ENCODE peak calls at places on chromosome 19, in five cellular contexts. X is neuronal stem cell, C is IMR-90, A is H1, P is mesendoderm. V is an unnamed sample.
A peak's percentile ranks its signal among the peaks of the same experiment; 100 is the strongest.

GRCh38 chr19:6326815-6327214 is 6.6 kb downstream of the ACER1 start:
- DNase-seq in X (no peak), C (no peak), A (no peak), P (no peak), V (no peak)

GRCh38 chr19:38977445-38978314 is 2.1 kb upstream of the FBXO17 start:
- DNase-seq in X (no peak), C (peak; percentile 50), A (no peak), P (no peak), V (peak; percentile 67)

GRCh38 chr19:11445141-11445540 is 9.7 kb downstream of the PRKCSH start:
- DNase-seq in X (no peak), C (no peak), A (no peak), P (no peak), V (no peak)

GRCh38 chr19:3284759-3285646 is 60.5 kb downstream of the CELF5 start:
- DNase-seq in X (peak; percentile 96), C (peak; percentile 37), A (peak; percentile 100), P (peak; percentile 96), V (peak; percentile 76)

GRCh38 chr19:5683177-5683886 is 2.5 kb downstream of the HSD11B1L start:
- DNase-seq in X (no peak), C (no peak), A (no peak), P (no peak), V (no peak)

GRCh38 chr19:42433503-42434260 is 6.5 kb upstream of the LIPE start:
- DNase-seq in X (peak; percentile 78), C (peak; percentile 14), A (peak; percentile 90), P (peak; percentile 82), V (peak; percentile 50)

GRCh38 chr19:53004242-53004641 is 9.5 kb upstream of the ERVV-1 start:
- DNase-seq in X (no peak), C (no peak), A (no peak), P (peak; percentile 30), V (no peak)

GRCh38 chr19:55614711-55615552 is 9.4 kb downstream of the ZNF784 start:
- DNase-seq in X (no peak), C (no peak), A (no peak), P (no peak), V (no peak)

GRCh38 chr19:13441810-13442512 is 64.3 kb downstream of the CACNA1A start:
- DNase-seq in X (peak; percentile 79), C (peak; percentile 51), A (peak; percentile 85), P (peak; percentile 78), V (peak; percentile 8)

GRCh38 chr19:53865918-53866696 is 1.6 kb upstream of the MYADM start:
- DNase-seq in X (peak; percentile 79), C (peak; percentile 39), A (peak; percentile 83), P (peak; percentile 86), V (peak; percentile 79)

GRCh38 chr19:2251577-2252480 is 2.7 kb downstream of the AMH start:
- DNase-seq in X (no peak), C (no peak), A (peak; percentile 65), P (no peak), V (no peak)

GRCh38 chr19:4970558-4971423 is 1.9 kb downstream of the KDM4B start:
- DNase-seq in X (peak; percentile 21), C (no peak), A (no peak), P (peak; percentile 33), V (peak; percentile 71)

GRCh38 chr19:8144273-8144672 is 5.1 kb downstream of the FBN3 start:
- DNase-seq in X (no peak), C (no peak), A (no peak), P (no peak), V (no peak)

GRCh38 chr19:29446331-29446730 is 79.5 kb upstream of the VSTM2B start:
- DNase-seq in X (no peak), C (no peak), A (peak; percentile 13), P (no peak), V (no peak)

GRCh38 chr19:45823182-45823581 is 8.1 kb upstream of the RSPH6A start:
- DNase-seq in X (no peak), C (no peak), A (no peak), P (no peak), V (no peak)

GRCh38 chr19:45825917-45826893 is 11.1 kb upstream of the RSPH6A start:
- DNase-seq in X (no peak), C (no peak), A (no peak), P (no peak), V (no peak)

GRCh38 chr19:45825263-45825605 is 10.1 kb upstream of the RSPH6A start:
- DNase-seq in X (no peak), C (no peak), A (no peak), P (no peak), V (no peak)

GRCh38 chr19:45824041-45824471 is 8.9 kb upstream of the RSPH6A start:
- DNase-seq in X (no peak), C (no peak), A (no peak), P (no peak), V (no peak)

GRCh38 chr19:45824531-45825262 is 9.6 kb upstream of the RSPH6A start:
- DNase-seq in X (no peak), C (no peak), A (no peak), P (no peak), V (no peak)
- H3K4me3 ChIP-seq in X (no peak overlapping the region), C (no peak overlapping the region), A (no peak overlapping the region), P (no peak overlapping the region), V (no peak overlapping the region)

GRCh38 chr19:51458051-51458645 is at the start of gene SIGLEC8:
- DNase-seq in X (no peak), C (no peak), A (no peak), P (no peak), V (no peak)

GRCh38 chr19:51460164-51460992 is 2.1 kb upstream of the SIGLEC8 start:
- DNase-seq in X (no peak), C (peak; percentile 7), A (no peak), P (peak; percentile 56), V (no peak)

GRCh38 chr19:51458899-51459592 is 792 bp upstream of the SIGLEC8 start:
- DNase-seq in X (no peak), C (no peak), A (no peak), P (no peak), V (no peak)

GRCh38 chr19:51457351-51458013 is 772 bp downstream of the SIGLEC8 start:
- DNase-seq in X (no peak), C (no peak), A (no peak), P (no peak), V (no peak)

GRCh38 chr19:51456541-51457290 is 1.5 kb downstream of the SIGLEC8 start:
- DNase-seq in X (no peak), C (no peak), A (no peak), P (no peak), V (no peak)
- H2BK15ac ChIP-seq in X (no peak overlapping the region), C (no peak overlapping the region), A (no peak overlapping the region), P (no peak overlapping the region), V (no peak overlapping the region)

DNA sequence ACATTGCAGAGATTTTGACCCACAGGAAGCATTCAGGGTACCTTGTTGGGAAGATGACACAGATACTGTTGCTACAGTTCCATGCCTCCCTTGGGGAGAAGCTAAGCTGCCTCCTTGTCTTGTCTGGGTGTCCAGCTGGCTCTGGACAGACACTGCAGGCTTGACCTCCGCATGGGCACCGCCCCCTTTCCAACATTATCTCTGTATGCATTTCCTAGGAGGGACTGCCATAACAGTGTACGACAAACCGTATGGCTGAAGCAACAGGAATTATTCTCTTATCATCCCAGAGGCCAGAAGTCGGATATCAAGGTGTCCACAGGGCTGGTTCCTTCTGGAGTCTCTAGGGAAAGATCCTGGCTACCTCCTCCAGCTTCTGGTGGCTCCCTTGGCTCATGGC is 67.0 kb upstream of the USE1 start:
- DNase-seq in X (no peak), C (no peak), A (no peak), P (no peak), V (no peak)
- H3K18ac ChIP-seq in X (no peak overlapping the region), C (no peak overlapping the region), A (no peak overlapping the region), P (no peak overlapping the region), V (no peak overlapping the region)

DNA sequence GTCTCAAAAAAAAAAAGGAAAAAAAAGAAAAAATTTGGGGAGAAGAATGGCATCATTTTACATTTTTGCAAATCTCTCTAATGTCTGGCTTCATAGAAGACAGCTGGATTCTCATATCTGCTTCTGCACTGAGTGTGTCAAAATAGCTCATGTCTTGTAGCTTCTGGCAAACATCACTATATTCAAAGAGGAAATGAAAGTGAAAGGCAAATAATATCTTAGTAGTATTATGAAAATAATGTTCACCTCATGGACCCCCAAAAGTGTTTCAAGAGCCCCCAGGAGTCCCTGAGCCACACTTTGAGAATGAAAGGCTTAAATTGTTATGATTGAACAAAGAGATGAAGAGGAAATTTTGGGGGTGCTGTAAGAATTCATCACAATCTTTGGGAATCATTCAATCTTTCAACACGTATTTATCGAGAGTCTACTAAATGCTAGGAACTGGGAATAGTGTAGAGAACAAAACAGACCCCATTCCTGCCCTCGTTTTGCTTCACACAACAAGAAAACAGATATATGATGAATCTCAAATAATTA is 1.2 kb upstream of the SLC6A16 start:
- DNase-seq in X (no peak), C (no peak), A (no peak), P (no peak), V (no peak)
- H3K4me3 ChIP-seq in X (no peak overlapping the region), C (no peak overlapping the region), A (no peak overlapping the region), P (no peak overlapping the region), V (no peak overlapping the region)

GRCh38 chr19:15452111-15453047 is 2.6 kb upstream of the WIZ start:
- DNase-seq in X (peak; percentile 86), C (peak; percentile 58), A (peak; percentile 98), P (peak; percentile 91), V (peak; percentile 90)

GRCh38 chr19:15448778-15449619 is 757 bp downstream of the WIZ start:
- DNase-seq in X (no peak), C (no peak), A (peak; percentile 67), P (no peak), V (peak; percentile 34)

GRCh38 chr19:15450528-15450890 is 753 bp upstream of the WIZ start:
- DNase-seq in X (no peak), C (no peak), A (no peak), P (no peak), V (no peak)

GRCh38 chr19:15448014-15448777 is 1.6 kb downstream of the WIZ start:
- DNase-seq in X (no peak), C (no peak), A (no peak), P (no peak), V (no peak)

DNA sequence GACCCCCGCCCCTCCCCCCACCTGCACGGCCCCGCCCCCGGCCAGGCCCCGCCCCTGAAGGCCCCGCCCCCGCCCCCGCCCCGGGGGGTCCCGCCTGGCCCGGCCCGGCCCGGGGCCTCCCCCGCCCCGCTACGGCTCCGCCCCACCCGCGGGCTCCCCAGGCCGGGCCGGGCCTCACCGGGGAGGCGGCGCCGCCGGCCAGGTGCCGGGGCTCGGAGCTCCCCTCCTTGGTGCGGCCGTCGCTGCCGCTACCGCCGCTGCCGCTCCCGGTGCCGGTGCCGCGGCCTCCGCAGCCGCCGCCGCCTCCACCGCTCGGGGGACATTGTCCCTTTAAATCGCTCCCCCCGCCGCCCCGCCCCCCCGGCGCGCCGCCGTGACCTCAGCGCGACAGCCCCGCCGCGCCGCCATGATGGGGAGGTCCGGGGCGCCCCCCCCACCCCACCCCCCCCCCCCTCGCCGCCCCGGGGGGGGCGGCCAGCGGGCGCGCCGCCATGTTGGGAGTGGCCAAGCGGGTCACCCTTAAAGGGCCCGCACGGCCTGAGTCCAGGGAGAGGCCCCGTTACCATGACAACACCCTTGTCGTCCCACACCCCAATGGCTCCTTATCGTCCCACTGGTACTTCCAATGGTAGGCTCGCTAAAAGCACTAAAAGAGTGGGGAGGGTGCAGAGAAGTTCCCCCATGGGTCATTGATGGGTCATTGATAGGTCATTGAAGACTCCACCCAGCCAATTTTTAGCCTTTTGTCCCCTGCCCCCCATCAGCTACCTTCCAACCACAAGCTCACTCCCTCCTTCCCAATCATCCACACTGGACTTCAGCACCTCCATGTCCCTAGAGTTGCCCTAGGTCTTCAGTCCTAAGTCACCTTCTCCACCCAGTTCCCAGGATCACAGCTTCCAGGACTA is at the start of gene WIZ:
- DNase-seq in X (peak; percentile 62), C (peak; percentile 55), A (peak; percentile 85), P (peak; percentile 73), V (peak; percentile 63)
- H2BK15ac ChIP-seq in X (no peak within 1 kb of the TSS), C (peak within 1 kb of the TSS; percentile 74), A (peak within 1 kb of the TSS; percentile 65), P (no peak within 1 kb of the TSS), V (peak within 1 kb of the TSS; percentile 89)